ENCODE peak calls at places on chromosomes 5 and 9, in ten cellular contexts. U is PC-9, G is GM23338, H is stomach, Z is tibial artery, R is right lobe of liver, Q is thyroid gland, S is ascending aorta, W is heart right ventricle, P is lung. N is an unnamed sample.
A peak's percentile ranks its signal among the peaks of the same experiment; 100 is the strongest.

GRCh38 chr5:141003791-141004601 is 37.7 kb downstream of the PCDHAC2 start:
- DNase-seq in R (no peak), G (peak; percentile 70), Q (peak; percentile 75), P (peak; percentile 83), H (peak; percentile 42), S (no peak), Z (no peak), U (peak; percentile 96), W (no peak), N (no peak)

GRCh38 chr5:37417347-37417746 is 38.2 kb downstream of the WDR70 start:
- DNase-seq in U (no peak), Q (no peak), R (no peak), W (no peak), Z (no peak), S (no peak), P (no peak), G (no peak), H (no peak), N (no peak)

GRCh38 chr5:592158-592557 is 20.0 kb upstream of the CEP72 start:
- DNase-seq in G (no peak), P (no peak), Z (no peak), U (no peak), W (no peak), H (peak; percentile 18), Q (no peak), R (peak; percentile 17), S (peak; percentile 43), N (no peak)

GRCh38 chr5:26807231-26808199 is 230.9 kb downstream of the CDH9 start:
- DNase-seq in P (no peak), S (no peak), U (no peak), Z (no peak), Q (no peak), H (no peak), G (peak; percentile 31), W (peak; percentile 2), R (no peak), N (no peak)

GRCh38 chr5:55913396-55914140 is 62.4 kb downstream of the IL31RA start:
- DNase-seq in H (no peak), G (no peak), S (no peak), R (no peak), P (no peak), Q (no peak), W (no peak), U (no peak), Z (no peak), N (no peak)

GRCh38 chr5:1159774-1160406 is 41.5 kb upstream of the SLC6A19 start:
- DNase-seq in U (no peak), G (no peak), P (no peak), Q (no peak), Z (no peak), W (no peak), S (no peak), H (no peak), R (no peak), N (no peak)

GRCh38 chr9:27088981-27089380 is 20.0 kb upstream of the TEK start:
- DNase-seq in Q (no peak), Z (no peak), G (no peak), R (no peak), P (no peak), U (no peak), W (no peak), H (no peak), S (no peak), N (no peak)

GRCh38 chr9:104746798-104747197 is 685 bp upstream of the NIPSNAP3A start:
- DNase-seq in Z (no peak), R (no peak), H (no peak), W (no peak), Q (no peak), G (peak; percentile 3), U (no peak), S (no peak), P (no peak), N (no peak)

GRCh38 chr9:107158321-107158720 is 124.8 kb upstream of the RAD23B start:
- DNase-seq in W (no peak), P (no peak), G (peak; percentile 83), S (no peak), U (no peak), Z (no peak), H (no peak), Q (no peak), R (no peak), N (no peak)

GRCh38 chr9:19161257-19162025 is 34.1 kb upstream of the PLIN2 start:
- DNase-seq in U (peak; percentile 97), G (peak; percentile 15), S (peak; percentile 84), Z (peak; percentile 76), P (peak; percentile 75), H (peak; percentile 50), Q (peak; percentile 16), R (peak; percentile 88), W (no peak), N (no peak)

GRCh38 chr9:105308448-105309412 is 64.3 kb downstream of the SLC44A1 start:
- DNase-seq in G (no peak), Z (no peak), H (no peak), U (no peak), Q (no peak), P (no peak), W (no peak), R (no peak), S (no peak), N (no peak)

DNA sequence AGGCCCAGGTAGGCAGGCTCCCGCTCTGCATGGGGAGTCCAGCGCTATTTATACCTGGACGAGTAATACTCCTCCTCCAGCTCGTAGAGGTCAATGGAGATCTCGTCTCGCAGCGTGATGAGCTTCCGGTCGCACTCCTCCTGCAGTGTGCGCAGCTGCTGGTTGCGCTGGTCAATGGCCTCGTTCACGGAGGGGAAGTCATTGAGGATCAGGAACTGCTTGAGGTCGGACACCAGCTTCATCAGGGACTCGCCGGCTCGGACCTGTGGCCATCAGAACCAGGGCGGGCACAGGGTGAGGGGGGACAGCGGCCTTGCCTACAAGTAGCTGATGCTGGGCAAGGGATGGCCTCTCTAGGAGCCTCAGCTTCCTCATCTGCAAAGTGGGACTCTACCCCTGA is 3.9 kb downstream of the MED22 start:
- DNase-seq in P (no peak), G (no peak), U (no peak), H (no peak), Q (no peak), R (no peak), W (no peak), Z (no peak), S (no peak), N (no peak)
- H3K4me1 ChIP-seq in P (peaks cover 10% of the 10 kb centered on the region), G (peaks cover 5% of the 10 kb centered on the region), U (peaks cover 6% of the 10 kb centered on the region), H (peaks cover 16% of the 10 kb centered on the region), Q (peaks cover 13% of the 10 kb centered on the region), R (no peaks in the 10 kb centered on the region), W (peaks cover 25% of the 10 kb centered on the region), Z (peaks cover 17% of the 10 kb centered on the region), S (peaks cover 18% of the 10 kb centered on the region), N (peaks cover 33% of the 10 kb centered on the region)

DNA sequence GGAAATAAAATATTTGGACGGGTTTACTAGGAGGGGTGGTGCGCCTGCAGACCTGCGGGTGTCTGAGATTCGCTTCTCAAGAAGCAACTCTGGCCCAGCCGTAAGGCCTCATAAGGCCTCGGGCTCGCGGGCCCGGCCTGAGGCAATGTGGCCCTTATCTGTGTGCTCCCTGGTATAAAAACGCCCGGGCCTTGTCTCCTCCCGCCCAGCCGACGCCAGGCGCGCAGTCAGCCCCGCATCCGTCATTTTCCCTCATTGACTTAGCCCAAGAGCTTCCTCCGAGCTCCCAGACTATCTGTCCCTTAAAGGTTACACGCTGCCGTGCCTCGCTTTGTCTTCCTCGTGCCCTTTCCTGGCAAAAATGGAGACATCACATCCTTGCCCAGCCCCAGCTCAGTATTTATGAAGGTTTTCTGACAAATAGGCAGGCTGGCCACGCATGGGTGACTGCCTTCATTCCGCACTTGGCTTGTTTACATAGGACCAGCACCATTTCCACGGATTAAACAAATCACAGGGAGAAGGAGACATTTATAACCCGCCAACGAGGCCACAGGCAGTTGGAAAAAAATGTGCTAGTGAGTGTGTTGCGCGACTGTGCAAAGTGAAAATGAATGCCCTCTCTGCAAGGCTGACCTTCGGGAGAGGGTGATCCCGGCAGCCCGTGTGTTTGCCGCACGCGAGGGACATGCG is 74.5 kb upstream of the TBCA start:
- DNase-seq in P (no peak), R (no peak), G (peak; percentile 62), Z (no peak), S (no peak), Q (peak; percentile 27), W (no peak), U (no peak), H (no peak), N (no peak)
- H3K4me3 ChIP-seq in P (no peak overlapping the region), R (peak overlapping the region; percentile 56), G (peak overlapping the region; percentile 54), Z (peak overlapping the region; percentile 64), S (peak overlapping the region; percentile 66), Q (no peak overlapping the region), W (peak overlapping the region; percentile 68), U (no peak overlapping the region), H (peak overlapping the region; percentile 53), N (peak overlapping the region; percentile 71)

GRCh38 chr9:113542741-113543140 is 79.2 kb downstream of the RGS3 start:
- DNase-seq in S (peak; percentile 39), H (no peak), P (no peak), W (no peak), U (no peak), Z (no peak), Q (no peak), G (no peak), R (no peak), N (no peak)

GRCh38 chr9:113538646-113539430 is 75.3 kb downstream of the RGS3 start:
- DNase-seq in S (peak; percentile 55), G (no peak), P (no peak), Q (no peak), R (no peak), U (no peak), W (no peak), Z (peak; percentile 9), H (no peak), N (no peak)

GRCh38 chr9:113541019-113541900 is 77.7 kb downstream of the RGS3 start:
- DNase-seq in R (no peak), H (peak; percentile 69), G (peak; percentile 80), S (peak; percentile 63), W (no peak), Q (peak; percentile 50), Z (peak; percentile 19), U (no peak), P (peak; percentile 50), N (no peak)

GRCh38 chr9:113542016-113542415 is 78.5 kb downstream of the RGS3 start:
- DNase-seq in R (no peak), Q (no peak), G (no peak), S (peak; percentile 52), Z (no peak), P (no peak), U (no peak), W (no peak), H (no peak), N (no peak)

DNA sequence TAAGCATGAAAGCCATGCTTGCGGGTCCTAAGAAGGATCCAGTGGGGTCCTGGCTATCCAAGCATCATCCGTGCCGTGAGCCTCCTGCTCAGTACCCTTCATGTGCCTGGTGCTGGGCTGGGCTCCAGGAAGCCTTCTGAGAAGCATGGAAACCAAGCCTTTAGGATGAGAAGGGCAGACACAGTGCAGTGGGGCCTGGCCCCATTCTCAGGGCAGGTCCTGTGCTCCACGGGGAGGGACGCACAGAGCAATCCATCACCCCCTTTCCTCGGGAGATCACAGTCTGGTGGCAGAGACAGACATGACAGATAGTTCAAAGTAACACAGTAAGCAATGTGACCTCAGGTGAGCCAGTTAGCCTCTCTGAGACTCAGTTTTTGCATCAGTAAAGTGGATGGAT is 76.9 kb downstream of the RGS3 start:
- DNase-seq in U (no peak), W (no peak), H (no peak), G (no peak), P (no peak), S (peak; percentile 34), Z (peak; percentile 17), R (no peak), Q (no peak), N (no peak)
- TF ChIP-seq CTCF in U (no peak), W (no peak), H (no peak), G (no peak), P (no peak), S (no peak), Z (no peak), R (no peak), Q (no peak), N (no peak)

GRCh38 chr5:75513841-75514240 is 2.1 kb downstream of the POLK start:
- DNase-seq in G (no peak), S (no peak), R (no peak), Q (no peak), U (no peak), Z (no peak), H (no peak), P (no peak), W (no peak), N (no peak)
- H3K4me1 ChIP-seq in G (peaks cover 15% of the 10 kb centered on the region), S (peaks cover 24% of the 10 kb centered on the region), R (no peaks in the 10 kb centered on the region), Q (peaks cover 22% of the 10 kb centered on the region), U (peaks cover 21% of the 10 kb centered on the region), Z (peaks cover 20% of the 10 kb centered on the region), H (peaks cover 12% of the 10 kb centered on the region), P (peaks cover 3% of the 10 kb centered on the region), W (peaks cover 22% of the 10 kb centered on the region), N (peaks cover 52% of the 10 kb centered on the region)